ENCODE peak calls at places on chromosomes 5 and 9, in five cellular contexts. L is B cell, V is heart right ventricle, U is psoas muscle, Q is bronchial epithelial cell. Y is an unnamed sample.

GRCh38 chr5:113060410-113061025 is 83.9 kb downstream of the DCP2 start:
- DNase-seq in L (no peak), V (no peak), U (no peak), Q (peak; percentile 26), Y (no peak)

GRCh38 chr5:54883374-54884194 is 101.8 kb downstream of the ESM1 start:
- DNase-seq in L (peak; percentile 26), V (peak; percentile 16), U (peak; percentile 61), Q (no peak), Y (no peak)

GRCh38 chr5:138696501-138696900 is 56.7 kb upstream of the CTNNA1 start:
- DNase-seq in L (no peak), V (no peak), U (no peak), Q (peak; percentile 89), Y (no peak)

GRCh38 chr9:32543047-32543446 is 9.1 kb upstream of the SMIM27 start:
- DNase-seq in L (no peak), V (no peak), U (no peak), Q (no peak), Y (no peak)

GRCh38 chr5:95384485-95385213 is 6.5 kb upstream of the FAM81B start:
- DNase-seq in L (no peak), V (no peak), U (no peak), Q (peak; percentile 75), Y (no peak)

GRCh38 chr5:78899922-78900362 is 85.2 kb downstream of the ARSB start:
- DNase-seq in L (no peak), V (peak; percentile 43), U (no peak), Q (peak; percentile 57), Y (peak; percentile 29)

GRCh38 chr5:93607367-93608258 is 24.6 kb downstream of the NR2F1 start:
- DNase-seq in L (peak; percentile 57), V (peak; percentile 45), U (no peak), Q (peak; percentile 38), Y (peak; percentile 71)

GRCh38 chr9:99056876-99057664 is 47.8 kb upstream of the TGFBR1 start:
- DNase-seq in L (no peak), V (no peak), U (no peak), Q (peak; percentile 90), Y (no peak)

GRCh38 chr9:115008536-115008935 is 78.1 kb upstream of the TNFSF8 start:
- DNase-seq in L (no peak), V (no peak), U (no peak), Q (peak; percentile 89), Y (no peak)

GRCh38 chr5:17118631-17119030 is 98.8 kb upstream of the BASP1 start:
- DNase-seq in L (peak; percentile 24), V (peak; percentile 57), U (no peak), Q (peak; percentile 98), Y (no peak)

GRCh38 chr9:121383715-121384114 is 13.7 kb upstream of the STOM start:
- DNase-seq in L (no peak), V (no peak), U (no peak), Q (no peak), Y (no peak)

GRCh38 chr5:94672746-94673145 is 54.3 kb downstream of the SLF1 start:
- DNase-seq in L (no peak), V (no peak), U (no peak), Q (no peak), Y (no peak)

GRCh38 chr5:180598797-180599589 is 7.7 kb upstream of the SCGB3A1 start:
- DNase-seq in L (no peak), V (peak; percentile 2), U (peak; percentile 23), Q (no peak), Y (peak; percentile 9)

GRCh38 chr5:43428034-43428712 is 16.0 kb upstream of the CCL28 start:
- DNase-seq in L (no peak), V (no peak), U (no peak), Q (peak; percentile 92), Y (no peak)

GRCh38 chr9:78685471-78685870 is 388.5 kb downstream of the PSAT1 start:
- DNase-seq in L (no peak), V (no peak), U (no peak), Q (peak; percentile 64), Y (no peak)

GRCh38 chr9:89670806-89671434 is 66.1 kb downstream of the GADD45G start:
- DNase-seq in L (no peak), V (no peak), U (no peak), Q (no peak), Y (no peak)

GRCh38 chr5:180194410-180195345 is 14.3 kb downstream of the RASGEF1C start:
- DNase-seq in L (no peak), V (no peak), U (no peak), Q (no peak), Y (no peak)

GRCh38 chr9:105313238-105313637 is 68.8 kb downstream of the SLC44A1 start:
- DNase-seq in L (no peak), V (no peak), U (no peak), Q (no peak), Y (no peak)

GRCh38 chr9:133148351-133149129 is 15.2 kb downstream of the GBGT1 start:
- DNase-seq in L (peak; percentile 75), V (no peak), U (peak; percentile 87), Q (peak; percentile 57), Y (peak; percentile 53)

GRCh38 chr5:39100301-39100850 is 26.2 kb upstream of the RICTOR start:
- DNase-seq in L (no peak), V (no peak), U (no peak), Q (peak; percentile 39), Y (no peak)

DNA sequence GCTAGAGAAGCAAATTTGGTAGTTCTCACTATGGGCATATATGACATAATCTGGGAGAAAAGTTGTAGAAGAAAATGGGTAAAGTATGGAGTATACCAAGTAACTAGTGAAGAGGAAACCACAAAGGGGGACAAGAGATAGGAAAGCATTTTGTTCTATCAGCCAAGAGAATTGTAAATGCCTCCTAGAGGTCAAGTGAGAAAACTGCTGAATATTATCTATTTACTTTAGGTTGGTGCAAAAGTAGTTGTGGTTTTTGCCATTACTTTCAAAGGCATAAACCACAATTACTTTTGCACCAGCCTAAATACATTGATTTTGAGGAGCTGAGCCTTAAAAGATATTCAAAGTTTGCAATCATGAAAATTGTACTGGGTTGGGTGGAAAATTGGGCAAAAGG is 126.7 kb upstream of the GRHPR start:
- DNase-seq in L (no peak), V (no peak), U (no peak), Q (no peak), Y (no peak)
- TF ChIP-seq CTCF in L (peak; percentile 16), V (no peak), U (no peak), Q (peak; percentile 26), Y (no peak)

DNA sequence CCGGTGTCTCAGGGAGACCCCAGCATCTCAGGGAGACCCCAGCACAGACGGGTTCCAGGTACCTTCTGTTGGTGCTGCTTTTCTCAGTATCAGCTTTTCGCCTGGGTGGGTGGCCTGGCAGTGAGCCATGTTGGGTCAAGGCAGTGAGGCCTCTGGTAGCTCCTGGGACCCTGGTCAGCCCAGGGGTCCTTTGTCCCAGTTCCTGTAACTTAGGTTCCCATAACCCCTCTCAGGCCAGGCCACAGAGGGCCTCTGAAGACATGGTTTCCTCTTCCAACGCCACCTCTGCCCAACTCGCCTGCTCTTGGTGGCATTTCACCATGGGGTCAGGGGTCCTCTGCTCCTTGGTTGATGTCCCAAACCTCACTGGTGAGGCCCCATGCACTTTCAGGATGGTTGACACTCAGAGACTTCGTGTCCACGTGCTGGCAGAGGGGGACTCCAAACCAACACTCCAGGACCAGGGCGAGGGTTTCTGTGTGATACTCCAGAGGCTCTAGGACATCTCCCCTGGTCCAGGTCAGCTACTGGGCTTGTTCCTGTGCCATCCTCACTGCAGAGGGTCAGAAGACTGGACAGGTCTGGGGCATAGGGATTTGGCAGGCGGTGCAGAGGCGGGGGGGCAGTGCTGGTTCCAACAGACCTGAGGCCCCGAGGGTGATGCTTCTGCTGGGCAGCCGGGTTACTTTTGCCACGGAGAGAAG is 29.5 kb downstream of the TRIP13 start:
- DNase-seq in L (no peak), V (no peak), U (no peak), Q (no peak), Y (no peak)
- TF ChIP-seq CTCF in L (no peak), V (no peak), U (no peak), Q (no peak), Y (no peak)

GRCh38 chr5:151141535-151141934 is 16.0 kb downstream of the ANXA6 start:
- DNase-seq in L (peak; percentile 76), V (peak; percentile 53), U (peak; percentile 80), Q (peak; percentile 47), Y (peak; percentile 78)

GRCh38 chr5:151144922-151145321 is 12.7 kb downstream of the ANXA6 start:
- DNase-seq in L (no peak), V (no peak), U (no peak), Q (no peak), Y (no peak)

GRCh38 chr5:151146003-151146524 is 11.5 kb downstream of the ANXA6 start:
- DNase-seq in L (no peak), V (no peak), U (no peak), Q (no peak), Y (no peak)

GRCh38 chr5:151142933-151143332 is 14.6 kb downstream of the ANXA6 start:
- DNase-seq in L (no peak), V (no peak), U (no peak), Q (no peak), Y (no peak)

DNA sequence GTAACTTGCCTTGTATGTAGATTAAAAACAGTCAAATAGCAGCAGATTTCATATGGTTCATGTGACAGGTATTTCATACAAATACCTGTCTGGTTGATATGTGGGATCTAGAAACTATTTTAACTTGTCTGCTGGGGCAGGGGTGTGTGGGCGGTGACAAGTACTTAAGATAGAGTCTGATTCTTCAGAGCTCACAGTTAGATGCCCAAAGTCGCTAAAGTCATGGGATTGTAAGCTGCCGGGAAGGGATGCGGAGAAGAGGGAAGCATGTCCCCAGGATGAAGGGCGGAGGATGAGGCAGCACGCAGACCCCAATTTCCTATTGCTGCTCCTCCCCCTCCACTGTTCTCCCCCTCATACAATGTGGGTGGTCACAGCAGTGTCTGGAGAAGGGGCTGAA is 13.3 kb downstream of the ANXA6 start:
- DNase-seq in L (no peak), V (no peak), U (no peak), Q (no peak), Y (no peak)
- TF ChIP-seq CTCF in L (no peak), V (no peak), U (no peak), Q (no peak), Y (no peak)

DNA sequence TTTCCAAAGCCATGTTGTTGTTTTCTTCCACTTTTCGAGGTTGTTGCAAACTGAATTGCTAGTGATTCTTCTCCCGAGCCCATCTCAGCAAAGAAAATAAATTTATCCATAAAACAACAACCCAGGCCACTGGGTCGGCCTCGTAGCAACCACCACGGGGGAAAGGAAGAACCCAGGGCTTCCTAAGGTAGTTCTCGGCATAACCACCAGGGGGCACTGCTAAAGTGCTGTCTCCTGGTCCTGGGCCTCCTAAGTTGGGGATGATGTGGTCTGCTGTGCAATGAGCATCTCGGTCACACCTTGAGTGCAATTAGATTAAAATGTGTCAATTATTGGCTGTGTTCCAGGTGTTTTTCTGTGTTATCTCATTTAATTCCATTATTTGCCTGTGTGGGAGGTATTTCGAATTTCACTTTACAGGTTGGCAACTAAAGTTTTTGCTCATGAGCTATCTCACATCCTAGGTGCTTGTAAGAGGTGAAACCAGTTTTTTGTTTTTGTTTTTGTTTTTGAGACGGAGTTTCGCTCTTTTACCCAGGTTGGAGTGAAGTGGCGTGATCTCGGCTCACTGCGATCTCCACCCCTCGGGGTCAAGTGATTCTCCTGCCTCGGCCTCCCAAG is 102.8 kb upstream of the DAP start:
- DNase-seq in L (peak; percentile 52), V (peak; percentile 38), U (no peak), Q (peak; percentile 28), Y (peak; percentile 79)
- TF ChIP-seq CTCF in L (peak; percentile 78), V (peak; percentile 74), U (peak; percentile 40), Q (peak; percentile 85), Y (peak; percentile 81)